ENCODE peak calls at places on chromosome 1, in seven cellular contexts. P is suprapubic skin, H is uterus, M is fibroblast of mammary gland, C is bronchial epithelial cell, D is breast epithelium, L is GM20000. R is an unnamed sample.
A peak's percentile ranks its signal among the peaks of the same experiment; 100 is the strongest.

GRCh38 chr1:89041055-89041707 is 18.5 kb upstream of the GBP3 start:
- DNase-seq in P (no peak), H (no peak), M (peak; percentile 84), C (peak; percentile 92), D (no peak), L (peak; percentile 36), R (no peak)

GRCh38 chr1:226371049-226371694 is 36.7 kb downstream of the PARP1 start:
- DNase-seq in P (no peak), H (no peak), M (no peak), C (no peak), D (no peak), L (no peak), R (no peak)

GRCh38 chr1:143720087-143721023 is 251.4 kb downstream of the FAM72C start:
- DNase-seq in P (peak; percentile 60), H (no peak), M (peak; percentile 30), C (no peak), D (no peak), L (no peak), R (no peak)

GRCh38 chr1:6984533-6984932 is 199.3 kb downstream of the CAMTA1 start:
- DNase-seq in P (no peak), H (no peak), M (no peak), C (no peak), D (no peak), L (no peak), R (no peak)

GRCh38 chr1:7295946-7296345 is 475.1 kb upstream of the VAMP3 start:
- DNase-seq in P (no peak), H (no peak), M (peak; percentile 75), C (no peak), D (no peak), L (no peak), R (no peak)

GRCh38 chr1:194829492-194829891 is 1643.1 kb upstream of the B3GALT2 start:
- DNase-seq in P (no peak), H (no peak), M (no peak), C (no peak), D (no peak), L (no peak), R (no peak)

GRCh38 chr1:193183019-193183643 is 3.3 kb downstream of the B3GALT2 start:
- DNase-seq in P (no peak), H (no peak), M (peak; percentile 67), C (peak; percentile 67), D (no peak), L (peak; percentile 5), R (peak; percentile 16)

GRCh38 chr1:210214573-210215409 is 17.8 kb upstream of the SERTAD4 start:
- DNase-seq in P (no peak), H (no peak), M (no peak), C (peak; percentile 20), D (no peak), L (no peak), R (no peak)

GRCh38 chr1:227946624-227947424 is 908 bp downstream of the WNT9A start:
- DNase-seq in P (peak; percentile 75), H (peak; percentile 80), M (peak; percentile 54), C (no peak), D (peak; percentile 85), L (peak; percentile 91), R (peak; percentile 82)

DNA sequence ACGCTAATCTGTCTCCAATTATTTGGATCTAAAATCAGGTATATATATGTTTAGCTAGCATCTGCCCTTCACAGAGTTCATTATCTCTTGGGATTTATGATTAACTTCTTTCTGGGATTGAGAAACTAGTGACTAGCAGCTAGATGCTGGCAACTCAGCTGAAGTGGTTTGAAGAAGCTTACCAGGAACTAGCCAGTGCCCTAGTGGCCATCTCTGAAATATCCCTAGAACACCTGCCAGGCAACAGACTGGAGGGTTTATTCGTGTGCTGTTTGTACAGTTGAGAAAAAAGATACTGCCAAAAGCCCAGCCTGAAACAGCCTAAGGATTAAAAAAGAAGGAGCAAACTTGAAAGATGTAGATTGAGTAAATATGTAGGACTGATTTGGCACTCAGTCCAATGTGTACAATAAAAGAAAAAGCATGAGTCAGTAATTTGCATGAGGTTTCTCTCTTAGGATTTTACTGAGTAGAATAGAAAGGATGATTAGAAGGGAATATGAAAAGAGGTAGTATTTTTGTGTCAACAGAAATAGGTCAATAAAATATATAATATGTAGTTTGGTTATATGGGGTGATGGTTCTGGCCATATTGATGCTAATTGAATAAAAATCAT is 1144.6 kb upstream of the ADGRL2 start:
- DNase-seq in P (no peak), H (no peak), M (peak; percentile 39), C (peak; percentile 23), D (no peak), L (no peak), R (peak; percentile 3)
- TF ChIP-seq CTCF in P (no peak), H (no peak), M (peak; percentile 34), C (peak; percentile 48), D (no peak), L (no peak), R (peak; percentile 49)

DNA sequence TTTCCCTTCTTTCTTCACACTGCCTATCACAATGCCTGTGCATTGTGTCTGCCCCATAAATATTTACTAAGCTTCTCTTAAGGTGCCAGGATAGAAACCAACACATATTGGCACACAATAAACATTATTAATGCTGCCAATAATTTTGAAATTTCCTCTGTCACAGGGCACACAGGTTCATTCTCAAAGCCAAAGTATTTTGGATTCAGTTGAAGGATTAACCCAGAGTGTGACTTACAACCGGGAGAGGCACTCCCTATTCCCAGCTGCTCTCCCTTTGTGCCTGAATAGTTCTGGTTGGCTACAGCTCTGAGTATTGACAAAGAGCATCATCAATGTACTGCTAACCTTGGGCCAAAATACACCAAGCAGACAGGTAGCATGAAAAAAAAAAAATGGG is 46.6 kb upstream of the ATP1A1 start:
- DNase-seq in P (no peak), H (no peak), M (no peak), C (no peak), D (no peak), L (no peak), R (no peak)
- TF ChIP-seq CTCF in P (no peak), H (no peak), M (no peak), C (no peak), D (no peak), L (no peak), R (no peak)

DNA sequence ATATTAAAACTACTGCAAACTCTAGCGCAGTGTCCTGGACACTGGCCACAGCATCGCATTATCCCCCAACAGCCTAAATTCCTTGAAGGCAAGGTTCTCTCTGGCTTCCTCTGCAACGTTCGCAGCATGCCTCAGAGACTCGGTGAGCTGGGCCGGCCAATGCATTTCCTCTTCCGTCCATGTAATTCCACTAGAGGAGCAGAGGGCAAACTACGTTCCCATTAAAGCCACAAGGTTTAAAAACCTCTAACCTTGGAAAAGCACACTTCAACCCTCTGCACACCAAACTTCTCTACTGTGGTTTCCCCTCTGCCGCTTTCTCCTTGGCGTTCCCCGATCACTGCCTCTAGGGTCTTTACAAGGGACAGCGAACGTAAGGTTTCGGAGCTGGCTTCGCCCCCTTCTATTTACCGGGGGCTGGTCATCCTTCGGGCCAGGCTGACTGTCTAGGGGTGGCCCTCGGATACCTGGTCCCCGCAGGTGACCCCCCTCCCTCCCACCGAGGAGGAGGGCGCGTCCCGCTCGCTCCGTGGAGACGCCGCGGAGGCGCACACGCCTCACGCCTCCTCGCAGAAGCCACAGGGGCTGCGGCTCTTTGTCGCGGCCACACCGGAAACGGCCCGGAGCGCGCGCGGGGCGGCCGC is 451 bp upstream of the SMYD2 start:
- DNase-seq in P (no peak), H (peak; percentile 20), M (peak; percentile 43), C (peak; percentile 47), D (no peak), L (no peak), R (no peak)
- TF ChIP-seq CTCF in P (no peak), H (no peak), M (no peak), C (no peak), D (no peak), L (no peak), R (no peak)

GRCh38 chr1:53616927-53617326 is 122.0 kb downstream of the GLIS1 start:
- DNase-seq in P (peak; percentile 27), H (no peak), M (peak; percentile 35), C (no peak), D (peak; percentile 24), L (no peak), R (no peak)
- TF ChIP-seq CTCF in P (no peak), H (no peak), M (peak; percentile 13), C (no peak), D (no peak), L (no peak), R (no peak)

DNA sequence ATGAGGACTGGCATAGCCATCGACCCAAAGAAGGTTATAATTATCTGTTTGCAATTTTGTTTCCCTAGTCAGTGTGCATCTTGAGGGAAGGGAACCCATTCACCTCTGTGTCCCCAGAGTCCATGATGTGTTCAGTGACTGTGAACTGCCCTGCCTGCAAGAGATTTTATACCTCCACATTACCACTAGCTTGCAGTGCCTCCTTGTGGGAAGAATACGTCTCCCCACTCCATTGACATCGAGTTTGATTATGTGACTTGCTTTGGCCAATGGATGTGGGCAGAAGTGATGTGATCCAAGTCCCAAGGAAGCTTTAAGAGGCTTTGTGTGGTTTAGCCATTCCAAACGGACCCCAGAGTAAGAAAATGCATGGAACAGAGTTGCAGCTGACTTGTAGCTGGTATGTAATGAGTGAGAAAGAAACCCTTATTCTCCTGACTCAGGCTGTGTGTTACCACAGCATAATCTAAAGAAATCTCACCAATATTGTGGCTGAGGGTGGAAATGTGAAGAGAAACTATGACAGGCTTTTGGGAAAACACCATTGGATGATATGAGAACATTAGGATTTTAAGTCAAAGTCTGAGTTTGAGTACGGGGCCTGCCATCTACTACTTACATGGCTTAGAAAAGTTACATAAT is 47.8 kb upstream of the NRDC start:
- DNase-seq in P (no peak), H (no peak), M (peak; percentile 77), C (peak; percentile 43), D (no peak), L (no peak), R (no peak)
- TF ChIP-seq CTCF in P (no peak), H (no peak), M (peak; percentile 66), C (peak; percentile 35), D (no peak), L (no peak), R (no peak)

GRCh38 chr1:96416111-96416595 is 305.4 kb upstream of the PTBP2 start:
- DNase-seq in P (peak; percentile 74), H (no peak), M (peak; percentile 100), C (peak; percentile 29), D (no peak), L (no peak), R (no peak)

GRCh38 chr1:96409689-96410088 is 311.9 kb upstream of the PTBP2 start:
- DNase-seq in P (no peak), H (no peak), M (no peak), C (no peak), D (no peak), L (no peak), R (no peak)

GRCh38 chr1:96414598-96414997 is 307.0 kb upstream of the PTBP2 start:
- DNase-seq in P (no peak), H (no peak), M (no peak), C (no peak), D (no peak), L (no peak), R (no peak)

GRCh38 chr1:96409087-96409486 is 312.5 kb upstream of the PTBP2 start:
- DNase-seq in P (no peak), H (no peak), M (no peak), C (no peak), D (no peak), L (no peak), R (no peak)

GRCh38 chr1:96411006-96411405 is 310.6 kb upstream of the PTBP2 start:
- DNase-seq in P (no peak), H (no peak), M (no peak), C (no peak), D (no peak), L (no peak), R (no peak)
- TF ChIP-seq CTCF in P (no peak), H (no peak), M (no peak), C (no peak), D (no peak), L (no peak), R (no peak)

R was measured in nephron progenitor cell.